ENCODE peak calls at places on chromosomes 6 and 20, in six cellular contexts. One of them, this sample, is unnamed.

GRCh38 chr20:51687071-51687470 is 81.1 kb downstream of the ATP9A start:
- DNase-seq in H54: peak
- DNase-seq in stimulated activated CD4-positive, alpha-beta T cell treated with anti-CD3 and anti-CD28 coated beads, Interleukin-2, amount 100 ng/mL, for 48 hours: no peak
- DNase-seq in DMS153: no peak
- DNase-seq in left ventricle myocardium inferior: no peak
- DNase-seq in epithelial cell of prostate: peak
- DNase-seq in this sample: no peak

GRCh38 chr6:11732036-11732545 is 46.5 kb downstream of the ADTRP start:
- DNase-seq in epithelial cell of prostate: no peak
- DNase-seq in H54: no peak
- DNase-seq in left ventricle myocardium inferior: peak
- DNase-seq in stimulated activated CD4-positive, alpha-beta T cell treated with anti-CD3 and anti-CD28 coated beads, Interleukin-2, amount 100 ng/mL, for 48 hours: peak
- DNase-seq in DMS153: no peak
- DNase-seq in this sample: no peak

GRCh38 chr20:62301773-62302340 is 940 bp upstream of the ADRM1 start:
- DNase-seq in H54: peak
- DNase-seq in DMS153: peak
- DNase-seq in left ventricle myocardium inferior: peak
- DNase-seq in epithelial cell of prostate: peak
- DNase-seq in stimulated activated CD4-positive, alpha-beta T cell treated with anti-CD3 and anti-CD28 coated beads, Interleukin-2, amount 100 ng/mL, for 48 hours: peak
- DNase-seq in this sample: peak

GRCh38 chr6:112117554-112117953 is 30.2 kb downstream of the FAM229B start:
- DNase-seq in DMS153: no peak
- DNase-seq in epithelial cell of prostate: peak
- DNase-seq in H54: peak
- DNase-seq in stimulated activated CD4-positive, alpha-beta T cell treated with anti-CD3 and anti-CD28 coated beads, Interleukin-2, amount 100 ng/mL, for 48 hours: no peak
- DNase-seq in left ventricle myocardium inferior: no peak
- DNase-seq in this sample: peak

GRCh38 chr20:47489448-47489872 is 12.2 kb upstream of the NCOA3 start:
- DNase-seq in stimulated activated CD4-positive, alpha-beta T cell treated with anti-CD3 and anti-CD28 coated beads, Interleukin-2, amount 100 ng/mL, for 48 hours: no peak
- DNase-seq in H54: no peak
- DNase-seq in DMS153: no peak
- DNase-seq in left ventricle myocardium inferior: no peak
- DNase-seq in epithelial cell of prostate: no peak
- DNase-seq in this sample: no peak

GRCh38 chr6:109465772-109466171 is 10.2 kb upstream of the MICAL1 start:
- DNase-seq in stimulated activated CD4-positive, alpha-beta T cell treated with anti-CD3 and anti-CD28 coated beads, Interleukin-2, amount 100 ng/mL, for 48 hours: no peak
- DNase-seq in left ventricle myocardium inferior: no peak
- DNase-seq in H54: no peak
- DNase-seq in epithelial cell of prostate: no peak
- DNase-seq in DMS153: peak
- DNase-seq in this sample: no peak

GRCh38 chr6:25085761-25086160 is 150.0 kb upstream of the RIPOR2 start:
- DNase-seq in DMS153: no peak
- DNase-seq in epithelial cell of prostate: no peak
- DNase-seq in left ventricle myocardium inferior: no peak
- DNase-seq in stimulated activated CD4-positive, alpha-beta T cell treated with anti-CD3 and anti-CD28 coated beads, Interleukin-2, amount 100 ng/mL, for 48 hours: no peak
- DNase-seq in H54: no peak
- DNase-seq in this sample: no peak

GRCh38 chr20:63895202-63895885 is 418 bp downstream of the DNAJC5 start:
- DNase-seq in epithelial cell of prostate: no peak
- DNase-seq in DMS153: no peak
- DNase-seq in stimulated activated CD4-positive, alpha-beta T cell treated with anti-CD3 and anti-CD28 coated beads, Interleukin-2, amount 100 ng/mL, for 48 hours: no peak
- DNase-seq in left ventricle myocardium inferior: no peak
- DNase-seq in H54: no peak
- DNase-seq in this sample: no peak

GRCh38 chr6:165557674-165558073 is 105.4 kb downstream of the PDE10A start:
- DNase-seq in stimulated activated CD4-positive, alpha-beta T cell treated with anti-CD3 and anti-CD28 coated beads, Interleukin-2, amount 100 ng/mL, for 48 hours: no peak
- DNase-seq in DMS153: no peak
- DNase-seq in left ventricle myocardium inferior: no peak
- DNase-seq in epithelial cell of prostate: no peak
- DNase-seq in H54: no peak
- DNase-seq in this sample: no peak

GRCh38 chr20:62835931-62836861 is 19.3 kb downstream of the COL9A3 start:
- DNase-seq in stimulated activated CD4-positive, alpha-beta T cell treated with anti-CD3 and anti-CD28 coated beads, Interleukin-2, amount 100 ng/mL, for 48 hours: no peak
- DNase-seq in epithelial cell of prostate: no peak
- DNase-seq in left ventricle myocardium inferior: no peak
- DNase-seq in DMS153: no peak
- DNase-seq in H54: no peak
- DNase-seq in this sample: no peak

GRCh38 chr6:26217714-26218075 is 130.5 kb downstream of the HFE start:
- DNase-seq in epithelial cell of prostate: no peak
- DNase-seq in stimulated activated CD4-positive, alpha-beta T cell treated with anti-CD3 and anti-CD28 coated beads, Interleukin-2, amount 100 ng/mL, for 48 hours: no peak
- DNase-seq in left ventricle myocardium inferior: no peak
- DNase-seq in H54: no peak
- DNase-seq in DMS153: no peak
- DNase-seq in this sample: no peak

GRCh38 chr6:10180138-10181074 is 234.5 kb downstream of the TFAP2A start:
- DNase-seq in H54: no peak
- DNase-seq in DMS153: peak
- DNase-seq in epithelial cell of prostate: no peak
- DNase-seq in left ventricle myocardium inferior: no peak
- DNase-seq in stimulated activated CD4-positive, alpha-beta T cell treated with anti-CD3 and anti-CD28 coated beads, Interleukin-2, amount 100 ng/mL, for 48 hours: no peak
- DNase-seq in this sample: no peak

GRCh38 chr6:37279366-37280134 is 21.6 kb upstream of the TMEM217 start:
- DNase-seq in stimulated activated CD4-positive, alpha-beta T cell treated with anti-CD3 and anti-CD28 coated beads, Interleukin-2, amount 100 ng/mL, for 48 hours: no peak
- DNase-seq in left ventricle myocardium inferior: no peak
- DNase-seq in DMS153: no peak
- DNase-seq in epithelial cell of prostate: no peak
- DNase-seq in H54: no peak
- DNase-seq in this sample: no peak

GRCh38 chr6:100464162-100464851 is 414 bp downstream of the SIM1 start:
- DNase-seq in DMS153: no peak
- DNase-seq in stimulated activated CD4-positive, alpha-beta T cell treated with anti-CD3 and anti-CD28 coated beads, Interleukin-2, amount 100 ng/mL, for 48 hours: no peak
- DNase-seq in left ventricle myocardium inferior: no peak
- DNase-seq in H54: no peak
- DNase-seq in epithelial cell of prostate: no peak
- DNase-seq in this sample: no peak

GRCh38 chr20:59987135-59987534 is 28.9 kb downstream of the CDH26 start:
- DNase-seq in epithelial cell of prostate: no peak
- DNase-seq in DMS153: no peak
- DNase-seq in left ventricle myocardium inferior: no peak
- DNase-seq in stimulated activated CD4-positive, alpha-beta T cell treated with anti-CD3 and anti-CD28 coated beads, Interleukin-2, amount 100 ng/mL, for 48 hours: no peak
- DNase-seq in H54: no peak
- DNase-seq in this sample: no peak

GRCh38 chr6:37576336-37576737 is 76.6 kb upstream of the CCDC167 start:
- DNase-seq in stimulated activated CD4-positive, alpha-beta T cell treated with anti-CD3 and anti-CD28 coated beads, Interleukin-2, amount 100 ng/mL, for 48 hours: no peak
- DNase-seq in epithelial cell of prostate: peak
- DNase-seq in left ventricle myocardium inferior: no peak
- DNase-seq in H54: peak
- DNase-seq in DMS153: no peak
- DNase-seq in this sample: no peak

GRCh38 chr20:61482425-61482887 is 230.4 kb downstream of the CDH4 start:
- DNase-seq in left ventricle myocardium inferior: no peak
- DNase-seq in epithelial cell of prostate: peak
- DNase-seq in DMS153: no peak
- DNase-seq in H54: no peak
- DNase-seq in stimulated activated CD4-positive, alpha-beta T cell treated with anti-CD3 and anti-CD28 coated beads, Interleukin-2, amount 100 ng/mL, for 48 hours: no peak
- DNase-seq in this sample: peak

GRCh38 chr20:15927893-15928650 is 645.2 kb downstream of the KIF16B start:
- DNase-seq in DMS153: no peak
- DNase-seq in epithelial cell of prostate: no peak
- DNase-seq in H54: no peak
- DNase-seq in left ventricle myocardium inferior: no peak
- DNase-seq in stimulated activated CD4-positive, alpha-beta T cell treated with anti-CD3 and anti-CD28 coated beads, Interleukin-2, amount 100 ng/mL, for 48 hours: no peak
- DNase-seq in this sample: no peak

GRCh38 chr6:167827588-167828324 is 1.0 kb downstream of the AFDN start:
- DNase-seq in H54: peak
- DNase-seq in DMS153: no peak
- DNase-seq in epithelial cell of prostate: no peak
- DNase-seq in left ventricle myocardium inferior: peak
- DNase-seq in stimulated activated CD4-positive, alpha-beta T cell treated with anti-CD3 and anti-CD28 coated beads, Interleukin-2, amount 100 ng/mL, for 48 hours: no peak
- DNase-seq in this sample: peak

GRCh38 chr6:38583523-38583922 is 56.2 kb downstream of the BTBD9 start:
- DNase-seq in left ventricle myocardium inferior: no peak
- DNase-seq in epithelial cell of prostate: no peak
- DNase-seq in stimulated activated CD4-positive, alpha-beta T cell treated with anti-CD3 and anti-CD28 coated beads, Interleukin-2, amount 100 ng/mL, for 48 hours: no peak
- DNase-seq in H54: no peak
- DNase-seq in DMS153: no peak
- DNase-seq in this sample: no peak

GRCh38 chr20:48329676-48330644 is 497.8 kb downstream of the PREX1 start:
- DNase-seq in stimulated activated CD4-positive, alpha-beta T cell treated with anti-CD3 and anti-CD28 coated beads, Interleukin-2, amount 100 ng/mL, for 48 hours: no peak
- DNase-seq in H54: no peak
- DNase-seq in DMS153: no peak
- DNase-seq in epithelial cell of prostate: no peak
- DNase-seq in left ventricle myocardium inferior: no peak
- DNase-seq in this sample: peak

GRCh38 chr6:144148891-144149290 is 1.4 kb upstream of the STX11 start:
- DNase-seq in epithelial cell of prostate: no peak
- DNase-seq in DMS153: no peak
- DNase-seq in left ventricle myocardium inferior: no peak
- DNase-seq in H54: no peak
- DNase-seq in stimulated activated CD4-positive, alpha-beta T cell treated with anti-CD3 and anti-CD28 coated beads, Interleukin-2, amount 100 ng/mL, for 48 hours: no peak
- DNase-seq in this sample: no peak